ENCODE peak calls at places on chromosomes 4 and X, in five cellular contexts. A is iris pigment epithelial cell; P is cardiac muscle cell; J is Kasumi-1; C is effector CD4-positive, alpha-beta T cell. U is an unnamed sample.

GRCh38 chrX:41449615-41450014 is 2.5 kb downstream of the NYX start:
- DNase-seq in A (no peak), P (no peak), J (peak), C (no peak), U (no peak)

GRCh38 chr4:39883645-39884044 is 94.1 kb downstream of the PDS5A start:
- DNase-seq in A (peak), P (peak), J (no peak), C (no peak), U (no peak)

GRCh38 chr4:30616943-30617646 is 103.1 kb upstream of the PCDH7 start:
- DNase-seq in A (peak), P (peak), J (no peak), C (no peak), U (no peak)

GRCh38 chr4:53015681-53016080 is 153.6 kb downstream of the RASL11B start:
- DNase-seq in A (peak), P (peak), J (peak), C (no peak), U (no peak)

GRCh38 chr4:152448038-152448437 is 87.9 kb downstream of the FBXW7 start:
- DNase-seq in A (no peak), P (no peak), J (no peak), C (no peak), U (no peak)

GRCh38 chr4:37685726-37686372 is 327 bp downstream of the RELL1 start:
- DNase-seq in A (peak), P (peak), J (peak), C (peak), U (no peak)

GRCh38 chr4:175970734-175971133 is 94.9 kb upstream of the WDR17 start:
- DNase-seq in A (no peak), P (no peak), J (no peak), C (no peak), U (no peak)

GRCh38 chr4:8306511-8307021 is 37.0 kb downstream of the HTRA3 start:
- DNase-seq in A (no peak), P (peak), J (no peak), C (no peak), U (no peak)

GRCh38 chr4:113447695-113448265 is 313.8 kb downstream of the CAMK2D start:
- DNase-seq in A (no peak), P (no peak), J (no peak), C (no peak), U (no peak)

GRCh38 chr4:7798215-7798995 is 141.3 kb downstream of the AFAP1 start:
- DNase-seq in A (peak), P (no peak), J (no peak), C (no peak), U (no peak)

GRCh38 chr4:85000343-85000742 is 33.9 kb upstream of the WDFY3 start:
- DNase-seq in A (no peak), P (no peak), J (no peak), C (no peak), U (no peak)

GRCh38 chr4:160180206-160180605 is 1077.3 kb downstream of the RAPGEF2 start:
- DNase-seq in A (peak), P (no peak), J (no peak), C (no peak), U (no peak)

U was measured in progenitor cell of endocrine pancreas.